ENCODE peak calls at places on chromosomes 4 and X, in nine cellular contexts. One of them, this sample, is unnamed.
A peak's percentile ranks its signal among the peaks of the same experiment; 100 is the strongest.

GRCh38 chrX:114611018-114611619 is 27.2 kb downstream of the HTR2C start:
- DNase-seq in heart left ventricle: peak; percentile 15
- DNase-seq in Jurkat, Clone E6-1: peak; percentile 20
- DNase-seq in stomach: peak; percentile 32
- DNase-seq in neural progenitor cell: peak; percentile 63
- DNase-seq in HCT116: peak; percentile 34
- DNase-seq in GM23248: peak; percentile 42
- DNase-seq in effector memory CD4-positive, alpha-beta T cell: no peak
- DNase-seq in astrocyte of the spinal cord: peak; percentile 44
- DNase-seq in this sample: peak; percentile 40

GRCh38 chr4:110201502-110201901 is 3.1 kb upstream of the ELOVL6 start:
- DNase-seq in heart left ventricle: no peak
- DNase-seq in Jurkat, Clone E6-1: no peak
- DNase-seq in stomach: no peak
- DNase-seq in neural progenitor cell: peak; percentile 56
- DNase-seq in HCT116: no peak
- DNase-seq in GM23248: no peak
- DNase-seq in effector memory CD4-positive, alpha-beta T cell: no peak
- DNase-seq in astrocyte of the spinal cord: no peak
- DNase-seq in this sample: no peak

GRCh38 chr4:163166041-163166579 is 580 bp downstream of the NAF1 start:
- DNase-seq in heart left ventricle: peak; percentile 42
- DNase-seq in Jurkat, Clone E6-1: peak; percentile 32
- DNase-seq in stomach: peak; percentile 47
- DNase-seq in neural progenitor cell: peak; percentile 83
- DNase-seq in HCT116: no peak
- DNase-seq in GM23248: peak; percentile 83
- DNase-seq in effector memory CD4-positive, alpha-beta T cell: peak; percentile 28
- DNase-seq in astrocyte of the spinal cord: peak; percentile 52
- DNase-seq in this sample: peak; percentile 67

GRCh38 chrX:55450259-55450658 is 1.7 kb upstream of the MAGEH1 start:
- DNase-seq in heart left ventricle: no peak
- DNase-seq in Jurkat, Clone E6-1: no peak
- DNase-seq in stomach: no peak
- DNase-seq in neural progenitor cell: peak; percentile 33
- DNase-seq in HCT116: no peak
- DNase-seq in GM23248: peak; percentile 35
- DNase-seq in effector memory CD4-positive, alpha-beta T cell: no peak
- DNase-seq in astrocyte of the spinal cord: no peak
- DNase-seq in this sample: peak; percentile 0

GRCh38 chr4:76002176-76002575 is 5.1 kb downstream of the CXCL9 start:
- DNase-seq in heart left ventricle: no peak
- DNase-seq in Jurkat, Clone E6-1: no peak
- DNase-seq in stomach: no peak
- DNase-seq in neural progenitor cell: no peak
- DNase-seq in HCT116: no peak
- DNase-seq in GM23248: peak; percentile 21
- DNase-seq in effector memory CD4-positive, alpha-beta T cell: no peak
- DNase-seq in astrocyte of the spinal cord: no peak
- DNase-seq in this sample: no peak

GRCh38 chrX:150062292-150063137 is 124.2 kb upstream of the EOLA2 start:
- DNase-seq in heart left ventricle: no peak
- DNase-seq in Jurkat, Clone E6-1: no peak
- DNase-seq in stomach: no peak
- DNase-seq in neural progenitor cell: no peak
- DNase-seq in HCT116: no peak
- DNase-seq in GM23248: peak; percentile 70
- DNase-seq in effector memory CD4-positive, alpha-beta T cell: no peak
- DNase-seq in astrocyte of the spinal cord: peak; percentile 53
- DNase-seq in this sample: no peak

GRCh38 chr4:92791876-92792490 is 488.2 kb downstream of the GRID2 start:
- DNase-seq in heart left ventricle: no peak
- DNase-seq in Jurkat, Clone E6-1: no peak
- DNase-seq in stomach: no peak
- DNase-seq in neural progenitor cell: no peak
- DNase-seq in HCT116: no peak
- DNase-seq in GM23248: no peak
- DNase-seq in effector memory CD4-positive, alpha-beta T cell: no peak
- DNase-seq in astrocyte of the spinal cord: no peak
- DNase-seq in this sample: no peak

GRCh38 chrX:28042826-28043564 is 61.7 kb upstream of the DCAF8L1 start:
- DNase-seq in heart left ventricle: no peak
- DNase-seq in Jurkat, Clone E6-1: no peak
- DNase-seq in stomach: no peak
- DNase-seq in neural progenitor cell: no peak
- DNase-seq in HCT116: no peak
- DNase-seq in GM23248: no peak
- DNase-seq in effector memory CD4-positive, alpha-beta T cell: no peak
- DNase-seq in astrocyte of the spinal cord: no peak
- DNase-seq in this sample: no peak

GRCh38 chrX:25544641-25545040 is 528.9 kb upstream of the ARX start:
- DNase-seq in heart left ventricle: no peak
- DNase-seq in Jurkat, Clone E6-1: no peak
- DNase-seq in stomach: no peak
- DNase-seq in neural progenitor cell: no peak
- DNase-seq in HCT116: no peak
- DNase-seq in GM23248: no peak
- DNase-seq in effector memory CD4-positive, alpha-beta T cell: no peak
- DNase-seq in astrocyte of the spinal cord: peak; percentile 8
- DNase-seq in this sample: no peak

GRCh38 chr4:112170451-112170993 is 25.3 kb downstream of the FAM241A start:
- DNase-seq in heart left ventricle: no peak
- DNase-seq in Jurkat, Clone E6-1: no peak
- DNase-seq in stomach: no peak
- DNase-seq in neural progenitor cell: no peak
- DNase-seq in HCT116: peak; percentile 94
- DNase-seq in GM23248: peak; percentile 96
- DNase-seq in effector memory CD4-positive, alpha-beta T cell: no peak
- DNase-seq in astrocyte of the spinal cord: peak; percentile 83
- DNase-seq in this sample: no peak

GRCh38 chrX:39519213-39519544 is 578.6 kb downstream of the BCOR start:
- DNase-seq in heart left ventricle: peak; percentile 29
- DNase-seq in Jurkat, Clone E6-1: no peak
- DNase-seq in stomach: peak; percentile 31
- DNase-seq in neural progenitor cell: no peak
- DNase-seq in HCT116: no peak
- DNase-seq in GM23248: peak; percentile 30
- DNase-seq in effector memory CD4-positive, alpha-beta T cell: no peak
- DNase-seq in astrocyte of the spinal cord: peak; percentile 2
- DNase-seq in this sample: no peak

GRCh38 chr4:137274404-137274803 is 257.9 kb downstream of the PCDH18 start:
- DNase-seq in heart left ventricle: no peak
- DNase-seq in Jurkat, Clone E6-1: no peak
- DNase-seq in stomach: no peak
- DNase-seq in neural progenitor cell: no peak
- DNase-seq in HCT116: no peak
- DNase-seq in GM23248: peak; percentile 42
- DNase-seq in effector memory CD4-positive, alpha-beta T cell: no peak
- DNase-seq in astrocyte of the spinal cord: peak; percentile 23
- DNase-seq in this sample: no peak

GRCh38 chr4:42371306-42372063 is 25.8 kb upstream of the SHISA3 start:
- DNase-seq in heart left ventricle: no peak
- DNase-seq in Jurkat, Clone E6-1: peak; percentile 52
- DNase-seq in stomach: no peak
- DNase-seq in neural progenitor cell: peak; percentile 29
- DNase-seq in HCT116: peak; percentile 33
- DNase-seq in GM23248: peak; percentile 61
- DNase-seq in effector memory CD4-positive, alpha-beta T cell: no peak
- DNase-seq in astrocyte of the spinal cord: peak; percentile 70
- DNase-seq in this sample: peak; percentile 75

GRCh38 chr4:8035371-8035780 is 95.7 kb upstream of the AFAP1 start:
- DNase-seq in heart left ventricle: no peak
- DNase-seq in Jurkat, Clone E6-1: peak; percentile 58
- DNase-seq in stomach: no peak
- DNase-seq in neural progenitor cell: no peak
- DNase-seq in HCT116: no peak
- DNase-seq in GM23248: no peak
- DNase-seq in effector memory CD4-positive, alpha-beta T cell: no peak
- DNase-seq in astrocyte of the spinal cord: peak; percentile 61
- DNase-seq in this sample: peak; percentile 27

GRCh38 chrX:47873123-47873522 is 36.4 kb downstream of the ZNF81 start:
- DNase-seq in heart left ventricle: no peak
- DNase-seq in Jurkat, Clone E6-1: no peak
- DNase-seq in stomach: no peak
- DNase-seq in neural progenitor cell: no peak
- DNase-seq in HCT116: no peak
- DNase-seq in GM23248: no peak
- DNase-seq in effector memory CD4-positive, alpha-beta T cell: no peak
- DNase-seq in astrocyte of the spinal cord: no peak
- DNase-seq in this sample: no peak

GRCh38 chr4:102503831-102504786 is 3.0 kb downstream of the NFKB1 start:
- DNase-seq in heart left ventricle: no peak
- DNase-seq in Jurkat, Clone E6-1: peak; percentile 23
- DNase-seq in stomach: no peak
- DNase-seq in neural progenitor cell: no peak
- DNase-seq in HCT116: no peak
- DNase-seq in GM23248: no peak
- DNase-seq in effector memory CD4-positive, alpha-beta T cell: no peak
- DNase-seq in astrocyte of the spinal cord: no peak
- DNase-seq in this sample: no peak
- H3K4me3 ChIP-seq in heart left ventricle: no peak overlapping the region
- H3K4me3 ChIP-seq in Jurkat, Clone E6-1: peak overlapping the region; percentile 88
- H3K4me3 ChIP-seq in stomach: peak overlapping the region; percentile 73
- H3K4me3 ChIP-seq in neural progenitor cell: no peak overlapping the region
- H3K4me3 ChIP-seq in HCT116: no peak overlapping the region
- H3K4me3 ChIP-seq in GM23248: peak overlapping the region; percentile 99
- H3K4me3 ChIP-seq in effector memory CD4-positive, alpha-beta T cell: peak overlapping the region; percentile 97
- H3K4me3 ChIP-seq in astrocyte of the spinal cord: no peak overlapping the region
- H3K4me3 ChIP-seq in this sample: peak overlapping the region; percentile 92

GRCh38 chr4:15674926-15675325 is 6.7 kb upstream of the FAM200B start:
- DNase-seq in heart left ventricle: no peak
- DNase-seq in Jurkat, Clone E6-1: no peak
- DNase-seq in stomach: no peak
- DNase-seq in neural progenitor cell: no peak
- DNase-seq in HCT116: no peak
- DNase-seq in GM23248: no peak
- DNase-seq in effector memory CD4-positive, alpha-beta T cell: no peak
- DNase-seq in astrocyte of the spinal cord: no peak
- DNase-seq in this sample: no peak
- H3K4me3 ChIP-seq in heart left ventricle: no peak overlapping the region
- H3K4me3 ChIP-seq in Jurkat, Clone E6-1: no peak overlapping the region
- H3K4me3 ChIP-seq in stomach: no peak overlapping the region
- H3K4me3 ChIP-seq in neural progenitor cell: no peak overlapping the region
- H3K4me3 ChIP-seq in HCT116: no peak overlapping the region
- H3K4me3 ChIP-seq in GM23248: no peak overlapping the region
- H3K4me3 ChIP-seq in effector memory CD4-positive, alpha-beta T cell: no peak overlapping the region
- H3K4me3 ChIP-seq in astrocyte of the spinal cord: no peak overlapping the region
- H3K4me3 ChIP-seq in this sample: no peak overlapping the region

GRCh38 chr4:185524888-185525863 is 10.1 kb downstream of the PDLIM3 start:
- DNase-seq in heart left ventricle: no peak
- DNase-seq in Jurkat, Clone E6-1: no peak
- DNase-seq in stomach: no peak
- DNase-seq in neural progenitor cell: no peak
- DNase-seq in HCT116: no peak
- DNase-seq in GM23248: no peak
- DNase-seq in effector memory CD4-positive, alpha-beta T cell: no peak
- DNase-seq in astrocyte of the spinal cord: no peak
- DNase-seq in this sample: no peak
- H3K4me3 ChIP-seq in heart left ventricle: no peak overlapping the region
- H3K4me3 ChIP-seq in Jurkat, Clone E6-1: no peak overlapping the region
- H3K4me3 ChIP-seq in stomach: no peak overlapping the region
- H3K4me3 ChIP-seq in neural progenitor cell: no peak overlapping the region
- H3K4me3 ChIP-seq in HCT116: no peak overlapping the region
- H3K4me3 ChIP-seq in GM23248: no peak overlapping the region
- H3K4me3 ChIP-seq in effector memory CD4-positive, alpha-beta T cell: no peak overlapping the region
- H3K4me3 ChIP-seq in astrocyte of the spinal cord: no peak overlapping the region
- H3K4me3 ChIP-seq in this sample: no peak overlapping the region

DNA sequence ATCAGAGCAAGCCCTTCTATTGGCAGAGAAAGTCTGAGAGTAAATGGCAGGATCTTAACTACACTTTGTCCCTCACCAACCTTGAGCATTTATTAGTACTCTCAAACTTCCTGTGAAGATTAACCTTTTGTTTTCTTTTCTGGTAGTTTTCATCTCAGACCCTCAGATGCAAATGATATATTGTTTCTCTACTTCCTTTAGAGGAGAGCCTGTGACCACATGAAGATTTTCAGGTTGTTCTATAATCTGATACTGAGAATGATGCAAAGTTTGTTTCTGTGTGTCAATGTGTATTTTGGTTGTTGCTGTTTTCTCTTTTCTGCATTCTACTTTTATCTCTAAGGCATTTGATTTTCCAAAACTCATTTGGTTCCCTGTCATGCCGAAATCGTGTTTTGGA is 165.8 kb upstream of the CYSLTR1 start:
- DNase-seq in heart left ventricle: no peak
- DNase-seq in Jurkat, Clone E6-1: no peak
- DNase-seq in stomach: no peak
- DNase-seq in neural progenitor cell: no peak
- DNase-seq in HCT116: no peak
- DNase-seq in GM23248: no peak
- DNase-seq in effector memory CD4-positive, alpha-beta T cell: no peak
- DNase-seq in astrocyte of the spinal cord: no peak
- DNase-seq in this sample: peak; percentile 35
- H3K4me3 ChIP-seq in heart left ventricle: no peak overlapping the region
- H3K4me3 ChIP-seq in Jurkat, Clone E6-1: no peak overlapping the region
- H3K4me3 ChIP-seq in stomach: no peak overlapping the region
- H3K4me3 ChIP-seq in neural progenitor cell: no peak overlapping the region
- H3K4me3 ChIP-seq in HCT116: no peak overlapping the region
- H3K4me3 ChIP-seq in GM23248: no peak overlapping the region
- H3K4me3 ChIP-seq in effector memory CD4-positive, alpha-beta T cell: no peak overlapping the region
- H3K4me3 ChIP-seq in astrocyte of the spinal cord: no peak overlapping the region
- H3K4me3 ChIP-seq in this sample: no peak overlapping the region

This sample was measured in GM12865.